ENCODE peak calls at places on chromosomes 2 and 18, in four cellular contexts. V is H1, B is GM12878, G is HepG2. C is an unnamed sample.

GRCh38 chr2:120379916-120380893 is 34.3 kb downstream of the INHBB start:
- DNase-seq in V (no peak), B (no peak), G (no peak), C (no peak)

GRCh38 chr2:12965540-12966269 is 249.0 kb downstream of the TRIB2 start:
- DNase-seq in V (no peak), B (no peak), G (no peak), C (no peak)

GRCh38 chr2:99867690-99868089 is 274.7 kb downstream of the AFF3 start:
- DNase-seq in V (no peak), B (no peak), G (no peak), C (no peak)

GRCh38 chr2:26067980-26068507 is 34.2 kb downstream of the RAB10 start:
- DNase-seq in V (no peak), B (no peak), G (no peak), C (no peak)

GRCh38 chr2:237083026-237083425 is 2.7 kb upstream of the COPS8 start:
- DNase-seq in V (no peak), B (no peak), G (no peak), C (no peak)

GRCh38 chr18:49646864-49647263 is 85.0 kb downstream of the LIPG start:
- DNase-seq in V (no peak), B (no peak), G (no peak), C (no peak)

GRCh38 chr2:16139663-16140610 is 199.6 kb downstream of the MYCN start:
- DNase-seq in V (no peak), B (no peak), G (no peak), C (no peak)

GRCh38 chr18:43601432-43601831 is 324.1 kb upstream of the SYT4 start:
- DNase-seq in V (no peak), B (no peak), G (no peak), C (no peak)

GRCh38 chr2:215879977-215880940 is 133.1 kb downstream of the MREG start:
- DNase-seq in V (no peak), B (no peak), G (no peak), C (no peak)

GRCh38 chr2:226835420-226835795 is 446 bp upstream of the RHBDD1 start:
- DNase-seq in V (no peak), B (no peak), G (no peak), C (peak)

GRCh38 chr18:13879937-13880336 is 35.4 kb downstream of the MC2R start:
- DNase-seq in V (no peak), B (no peak), G (no peak), C (no peak)

GRCh38 chr2:57987835-57988573 is 58.6 kb upstream of the VRK2 start:
- DNase-seq in V (no peak), B (no peak), G (no peak), C (no peak)

GRCh38 chr18:58941426-58942099 is 76.9 kb downstream of the ZNF532 start:
- DNase-seq in V (no peak), B (no peak), G (no peak), C (no peak)

GRCh38 chr18:62881509-62882016 is 166.2 kb downstream of the PHLPP1 start:
- DNase-seq in V (no peak), B (no peak), G (no peak), C (no peak)

GRCh38 chr2:134199123-134199522 is 54.7 kb upstream of the MGAT5 start:
- DNase-seq in V (no peak), B (no peak), G (no peak), C (no peak)

GRCh38 chr2:127217470-127218325 is 2.4 kb downstream of the CYP27C1 start:
- DNase-seq in V (no peak), B (no peak), G (no peak), C (no peak)

GRCh38 chr2:18690342-18690741 is 101.0 kb upstream of the NT5C1B start:
- DNase-seq in V (peak), B (no peak), G (no peak), C (peak)

GRCh38 chr2:71746946-71747501 is 293.7 kb downstream of the DYSF start:
- DNase-seq in V (no peak), B (no peak), G (no peak), C (no peak)

GRCh38 chr2:111116843-111117665 is 3.7 kb upstream of the BCL2L11 start:
- DNase-seq in V (peak), B (peak), G (peak), C (peak)

GRCh38 chr2:148978026-148978685 is 60.3 kb upstream of the LYPD6B start:
- DNase-seq in V (no peak), B (no peak), G (no peak), C (peak)

GRCh38 chr2:148812306-148812705 is 62.7 kb upstream of the KIF5C start:
- DNase-seq in V (no peak), B (no peak), G (no peak), C (no peak)

GRCh38 chr2:118254117-118254516 is 165.8 kb downstream of the INSIG2 start:
- DNase-seq in V (no peak), B (no peak), G (no peak), C (no peak)

GRCh38 chr2:41169744-41170143 is 717.9 kb upstream of the SLC8A1 start:
- DNase-seq in V (no peak), B (no peak), G (no peak), C (no peak)

GRCh38 chr2:30894498-30895119 is 87.4 kb upstream of the CAPN13 start:
- DNase-seq in V (no peak), B (no peak), G (no peak), C (no peak)

GRCh38 chr2:56132138-56132537 is 51.7 kb upstream of the CCDC85A start:
- DNase-seq in V (no peak), B (no peak), G (peak), C (peak)

GRCh38 chr18:68397241-68398035 is 317.5 kb downstream of the TMX3 start:
- DNase-seq in V (no peak), B (no peak), G (no peak), C (no peak)

DNA sequence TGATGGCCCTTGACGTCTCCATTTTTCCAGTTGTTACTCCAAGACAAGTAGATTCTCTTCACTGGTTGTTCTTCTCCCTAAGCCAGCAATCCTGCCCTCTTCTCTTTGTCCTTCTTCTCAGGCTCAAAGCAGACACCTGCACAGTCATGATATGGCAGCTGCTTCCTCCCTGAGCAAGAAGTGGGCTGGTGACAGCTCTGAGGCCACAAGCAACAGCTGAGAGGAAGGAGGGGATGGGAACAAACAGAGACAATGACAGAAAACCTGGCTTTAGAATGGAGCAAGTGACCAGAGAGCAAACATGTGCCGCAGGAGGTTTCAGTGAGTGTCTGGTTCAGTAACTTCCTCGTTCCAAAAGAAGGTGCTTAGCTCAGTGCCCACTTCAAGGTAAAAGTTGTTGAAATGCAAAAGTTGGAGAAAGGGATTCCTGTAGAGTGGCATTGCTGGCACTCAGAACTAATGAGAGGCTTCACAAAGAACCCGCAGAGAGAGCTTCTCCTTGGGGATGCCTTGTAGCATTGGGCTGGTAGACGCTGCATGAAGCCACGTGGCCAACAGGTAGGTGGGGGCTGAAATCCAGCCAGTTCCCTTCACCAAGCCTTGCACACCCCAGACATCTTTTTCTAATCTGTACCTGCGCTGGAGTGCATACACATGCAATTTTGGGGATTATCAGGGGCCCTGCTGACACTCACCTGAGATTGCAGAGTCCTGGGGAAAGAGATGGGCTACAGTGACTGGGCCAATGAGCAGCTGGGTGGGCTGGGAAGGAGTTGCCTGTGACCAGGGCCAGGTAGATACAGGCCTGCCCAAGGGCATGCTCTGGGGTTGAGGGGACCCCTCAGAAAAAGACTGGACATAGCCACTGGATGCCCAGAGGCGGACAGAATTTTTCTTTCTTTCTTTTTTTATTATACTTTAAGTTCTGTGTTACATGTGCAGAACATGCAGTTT is 153.3 kb upstream of the RAB12 start:
- DNase-seq in V (no peak), B (no peak), G (no peak), C (no peak)
- TF ChIP-seq SP1 in V (no peak), B (no peak), G (no peak), C (no peak)

GRCh38 chr18:23105581-23106219 is 29.6 kb upstream of the CABLES1 start:
- DNase-seq in V (no peak), B (no peak), G (no peak), C (no peak)
- TF ChIP-seq SUZ12 in V (no peak), B (no peak), G (no peak), C (no peak)

GRCh38 chr2:240646900-240647502 is 21.7 kb downstream of the GPR35 start:
- DNase-seq in V (no peak), B (no peak), G (no peak), C (no peak)
- TF ChIP-seq SP1 in V (no peak), B (no peak), G (no peak), C (no peak)

DNA sequence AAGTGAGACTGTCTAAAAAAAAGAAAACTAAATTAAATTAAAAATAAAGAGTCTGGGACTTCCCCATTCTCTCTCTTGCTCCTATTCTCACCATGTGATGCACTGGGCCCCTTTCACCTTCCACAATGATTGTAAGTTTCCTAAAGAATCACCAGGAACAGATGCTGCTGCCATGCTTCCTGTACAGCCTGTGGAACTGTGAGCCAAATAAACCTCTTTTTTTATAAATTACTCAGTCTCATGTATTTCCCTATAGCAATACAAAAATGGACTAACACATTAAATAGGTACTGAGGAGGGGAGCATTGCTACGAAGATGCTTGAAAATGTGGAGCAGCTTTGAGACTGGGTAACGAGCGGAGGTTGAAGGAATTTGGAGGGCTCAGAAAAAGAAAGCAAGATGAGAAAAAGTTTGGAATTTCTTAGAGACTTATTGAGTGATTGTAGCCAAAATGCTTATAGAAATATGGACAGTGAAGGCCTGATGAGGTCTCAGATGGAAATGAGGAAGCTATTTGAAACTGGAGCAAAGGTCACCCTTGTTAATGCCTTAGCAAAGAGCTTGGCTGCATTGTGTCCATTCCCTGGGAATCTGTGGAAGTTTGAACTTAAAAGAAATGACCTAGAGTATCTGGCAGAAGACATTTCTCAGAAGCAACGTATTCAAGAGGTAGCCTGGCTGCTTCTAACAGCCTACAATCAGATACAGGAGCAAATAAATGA is 128.7 kb downstream of the EIPR1 start:
- DNase-seq in V (no peak), B (no peak), G (no peak), C (no peak)
- TF ChIP-seq SUZ12 in V (no peak), B (no peak), G (no peak), C (no peak)

DNA sequence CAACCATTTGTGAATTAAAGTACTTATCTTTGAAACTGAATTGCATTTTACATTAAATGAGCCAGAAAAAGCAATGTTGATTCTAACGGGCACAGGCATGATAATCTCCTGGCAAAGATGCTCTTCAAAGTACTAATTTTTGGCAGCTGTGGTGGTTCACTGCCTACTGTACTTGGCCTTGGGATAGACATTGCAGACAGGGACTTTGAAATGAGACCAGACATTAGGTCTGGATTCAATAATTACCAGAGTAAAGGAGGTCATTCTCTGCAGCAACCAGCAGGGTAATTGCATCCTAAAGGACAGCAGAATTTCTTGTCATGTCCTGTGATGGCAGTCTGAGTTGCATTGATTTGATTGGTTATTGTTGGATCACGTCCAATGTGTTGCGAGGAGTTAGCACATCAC is 986.5 kb downstream of the TDRD15 start:
- DNase-seq in V (no peak), B (no peak), G (no peak), C (peak)
- TF ChIP-seq SP1 in V (no peak), B (no peak), G (no peak), C (no peak)

C was measured in HEK293T.